ENCODE peak calls at places on chromosomes 11 and 22, in eight cellular contexts. A, B, E, W, Y, C, M and P are unnamed samples.

GRCh38 chr11:44789466-44789865 is 62.7 kb downstream of the TSPAN18 start:
- DNase-seq in A (no peak), B (no peak), E (no peak), W (no peak), Y (no peak), C (no peak), M (no peak), P (no peak)

GRCh38 chr11:1048375-1049070 is 12.0 kb upstream of the MUC6 start:
- DNase-seq in A (no peak), B (no peak), E (peak), W (no peak), Y (no peak), C (no peak), M (peak), P (no peak)

GRCh38 chr11:12668166-12668565 is 6.1 kb upstream of the TEAD1 start:
- DNase-seq in A (no peak), B (no peak), E (no peak), W (no peak), Y (no peak), C (no peak), M (no peak), P (no peak)

GRCh38 chr11:15227011-15227410 is 112.3 kb downstream of the INSC start:
- DNase-seq in A (no peak), B (no peak), E (no peak), W (no peak), Y (no peak), C (no peak), M (no peak), P (no peak)

GRCh38 chr22:39101226-39101625 is 4.2 kb downstream of the APOBEC3H start:
- DNase-seq in A (no peak), B (no peak), E (no peak), W (no peak), Y (no peak), C (no peak), M (no peak), P (no peak)

GRCh38 chr22:39278040-39278439 is 33.3 kb upstream of the PDGFB start:
- DNase-seq in A (no peak), B (no peak), E (no peak), W (no peak), Y (peak), C (peak), M (no peak), P (no peak)

GRCh38 chr11:69391192-69392103 is 90.0 kb upstream of the LINC01488 start:
- DNase-seq in A (peak), B (no peak), E (peak), W (no peak), Y (no peak), C (no peak), M (no peak), P (peak)

GRCh38 chr11:46489668-46490560 is 98.3 kb upstream of the CHRM4 start:
- DNase-seq in A (peak), B (peak), E (no peak), W (peak), Y (peak), C (peak), M (peak), P (no peak)

GRCh38 chr11:74282863-74283484 is 28.5 kb downstream of the P4HA3 start:
- DNase-seq in A (no peak), B (no peak), E (no peak), W (no peak), Y (no peak), C (no peak), M (no peak), P (no peak)

GRCh38 chr11:68269414-68270081 is 2.2 kb downstream of the C11orf24 start:
- DNase-seq in A (no peak), B (no peak), E (no peak), W (no peak), Y (no peak), C (peak), M (peak), P (no peak)

GRCh38 chr22:23263651-23264555 is 83.6 kb downstream of the BCR start:
- DNase-seq in A (no peak), B (no peak), E (no peak), W (no peak), Y (no peak), C (no peak), M (no peak), P (no peak)

GRCh38 chr11:61488651-61489291 is 19.8 kb upstream of the LRRC10B start:
- DNase-seq in A (no peak), B (no peak), E (no peak), W (no peak), Y (no peak), C (peak), M (no peak), P (no peak)